ENCODE peak calls at places on chromosomes 16 and 17, in seven cellular contexts. One of them, this sample, is unnamed.

GRCh38 chr16:72013389-72013788 is 4.8 kb downstream of the DHODH start:
- DNase-seq in K562: peak
- DNase-seq in H1: no peak
- DNase-seq in HCT116: no peak
- DNase-seq in SK-N-SH: no peak
- DNase-seq in GM12878: no peak
- DNase-seq in HepG2: no peak
- DNase-seq in this sample: no peak

GRCh38 chr17:5557485-5557884 is 26.8 kb downstream of the NLRP1 start:
- DNase-seq in GM12878: no peak
- DNase-seq in SK-N-SH: no peak
- DNase-seq in K562: no peak
- DNase-seq in HepG2: no peak
- DNase-seq in H1: no peak
- DNase-seq in HCT116: no peak
- DNase-seq in this sample: no peak

GRCh38 chr17:56478836-56479447 is 114.6 kb upstream of the NOG start:
- DNase-seq in HCT116: peak
- DNase-seq in K562: peak
- DNase-seq in H1: no peak
- DNase-seq in HepG2: peak
- DNase-seq in SK-N-SH: peak
- DNase-seq in GM12878: no peak
- DNase-seq in this sample: peak

GRCh38 chr17:40672654-40673053 is 7.7 kb upstream of the KRT222 start:
- DNase-seq in HCT116: no peak
- DNase-seq in GM12878: no peak
- DNase-seq in K562: no peak
- DNase-seq in HepG2: no peak
- DNase-seq in SK-N-SH: no peak
- DNase-seq in H1: no peak
- DNase-seq in this sample: no peak

GRCh38 chr17:17661834-17662233 is 19.4 kb upstream of the RAI1 start:
- DNase-seq in GM12878: no peak
- DNase-seq in HepG2: no peak
- DNase-seq in K562: no peak
- DNase-seq in HCT116: no peak
- DNase-seq in SK-N-SH: peak
- DNase-seq in H1: no peak
- DNase-seq in this sample: no peak

GRCh38 chr16:383326-384020 is 1.7 kb upstream of the PGAP6 start:
- DNase-seq in HCT116: peak
- DNase-seq in HepG2: no peak
- DNase-seq in K562: no peak
- DNase-seq in H1: peak
- DNase-seq in GM12878: peak
- DNase-seq in SK-N-SH: no peak
- DNase-seq in this sample: peak

GRCh38 chr17:27939489-27940465 is 46.6 kb upstream of the LYRM9 start:
- DNase-seq in HepG2: no peak
- DNase-seq in H1: no peak
- DNase-seq in HCT116: no peak
- DNase-seq in K562: no peak
- DNase-seq in GM12878: no peak
- DNase-seq in SK-N-SH: no peak
- DNase-seq in this sample: no peak

GRCh38 chr16:87687571-87687910 is 78.2 kb downstream of the KLHDC4 start:
- DNase-seq in HepG2: no peak
- DNase-seq in HCT116: no peak
- DNase-seq in GM12878: no peak
- DNase-seq in SK-N-SH: no peak
- DNase-seq in H1: no peak
- DNase-seq in K562: no peak
- DNase-seq in this sample: no peak

GRCh38 chr17:65901394-65901793 is 290.5 kb downstream of the CEP112 start:
- DNase-seq in HCT116: no peak
- DNase-seq in K562: no peak
- DNase-seq in SK-N-SH: peak
- DNase-seq in HepG2: no peak
- DNase-seq in GM12878: no peak
- DNase-seq in H1: no peak
- DNase-seq in this sample: no peak

GRCh38 chr17:80565347-80566053 is 20.9 kb downstream of the RPTOR start:
- DNase-seq in H1: peak
- DNase-seq in HepG2: no peak
- DNase-seq in HCT116: no peak
- DNase-seq in GM12878: no peak
- DNase-seq in SK-N-SH: no peak
- DNase-seq in K562: no peak
- DNase-seq in this sample: no peak

GRCh38 chr16:66844342-66845079 is at the start of gene CA7:
- DNase-seq in GM12878: no peak
- DNase-seq in SK-N-SH: peak
- DNase-seq in K562: peak
- DNase-seq in HCT116: no peak
- DNase-seq in H1: peak
- DNase-seq in HepG2: no peak
- DNase-seq in this sample: no peak

GRCh38 chr17:66044083-66044482 is 147.8 kb downstream of the CEP112 start:
- DNase-seq in H1: no peak
- DNase-seq in K562: no peak
- DNase-seq in SK-N-SH: no peak
- DNase-seq in HCT116: no peak
- DNase-seq in GM12878: no peak
- DNase-seq in HepG2: no peak
- DNase-seq in this sample: no peak

GRCh38 chr16:30002614-30003346 is 6.7 kb downstream of the INO80E start:
- DNase-seq in SK-N-SH: no peak
- DNase-seq in HepG2: no peak
- DNase-seq in HCT116: no peak
- DNase-seq in GM12878: no peak
- DNase-seq in K562: no peak
- DNase-seq in H1: no peak
- DNase-seq in this sample: no peak

GRCh38 chr17:31134526-31134925 is 39.7 kb downstream of the NF1 start:
- DNase-seq in K562: no peak
- DNase-seq in HepG2: no peak
- DNase-seq in H1: no peak
- DNase-seq in SK-N-SH: no peak
- DNase-seq in GM12878: no peak
- DNase-seq in HCT116: no peak
- DNase-seq in this sample: no peak

GRCh38 chr16:89360760-89361435 is 129.5 kb downstream of the ANKRD11 start:
- DNase-seq in H1: no peak
- DNase-seq in SK-N-SH: no peak
- DNase-seq in HepG2: no peak
- DNase-seq in K562: no peak
- DNase-seq in HCT116: no peak
- DNase-seq in GM12878: peak
- DNase-seq in this sample: no peak

GRCh38 chr17:17412331-17412730 is 64.5 kb upstream of the MED9 start:
- DNase-seq in H1: no peak
- DNase-seq in HepG2: no peak
- DNase-seq in SK-N-SH: no peak
- DNase-seq in K562: no peak
- DNase-seq in HCT116: no peak
- DNase-seq in GM12878: no peak
- DNase-seq in this sample: no peak

GRCh38 chr16:55728797-55729196 is 73.0 kb downstream of the SLC6A2 start:
- DNase-seq in HCT116: no peak
- DNase-seq in GM12878: no peak
- DNase-seq in SK-N-SH: no peak
- DNase-seq in K562: no peak
- DNase-seq in H1: no peak
- DNase-seq in HepG2: no peak
- DNase-seq in this sample: no peak

GRCh38 chr16:57826706-57827625 is 24.7 kb upstream of the KIFC3 start:
- DNase-seq in HepG2: peak
- DNase-seq in K562: no peak
- DNase-seq in GM12878: no peak
- DNase-seq in SK-N-SH: no peak
- DNase-seq in HCT116: no peak
- DNase-seq in H1: no peak
- DNase-seq in this sample: no peak

GRCh38 chr17:38685485-38685884 is 10.7 kb upstream of the EPOP start:
- DNase-seq in K562: no peak
- DNase-seq in HCT116: no peak
- DNase-seq in H1: no peak
- DNase-seq in GM12878: no peak
- DNase-seq in SK-N-SH: no peak
- DNase-seq in HepG2: no peak
- DNase-seq in this sample: no peak
- TF ChIP-seq JUND in K562: no peak
- TF ChIP-seq JUND in HCT116: no peak
- TF ChIP-seq JUND in H1: no peak
- TF ChIP-seq JUND in GM12878: no peak
- TF ChIP-seq JUND in SK-N-SH: no peak
- TF ChIP-seq JUND in HepG2: no peak
- TF ChIP-seq JUND in this sample: no peak

DNA sequence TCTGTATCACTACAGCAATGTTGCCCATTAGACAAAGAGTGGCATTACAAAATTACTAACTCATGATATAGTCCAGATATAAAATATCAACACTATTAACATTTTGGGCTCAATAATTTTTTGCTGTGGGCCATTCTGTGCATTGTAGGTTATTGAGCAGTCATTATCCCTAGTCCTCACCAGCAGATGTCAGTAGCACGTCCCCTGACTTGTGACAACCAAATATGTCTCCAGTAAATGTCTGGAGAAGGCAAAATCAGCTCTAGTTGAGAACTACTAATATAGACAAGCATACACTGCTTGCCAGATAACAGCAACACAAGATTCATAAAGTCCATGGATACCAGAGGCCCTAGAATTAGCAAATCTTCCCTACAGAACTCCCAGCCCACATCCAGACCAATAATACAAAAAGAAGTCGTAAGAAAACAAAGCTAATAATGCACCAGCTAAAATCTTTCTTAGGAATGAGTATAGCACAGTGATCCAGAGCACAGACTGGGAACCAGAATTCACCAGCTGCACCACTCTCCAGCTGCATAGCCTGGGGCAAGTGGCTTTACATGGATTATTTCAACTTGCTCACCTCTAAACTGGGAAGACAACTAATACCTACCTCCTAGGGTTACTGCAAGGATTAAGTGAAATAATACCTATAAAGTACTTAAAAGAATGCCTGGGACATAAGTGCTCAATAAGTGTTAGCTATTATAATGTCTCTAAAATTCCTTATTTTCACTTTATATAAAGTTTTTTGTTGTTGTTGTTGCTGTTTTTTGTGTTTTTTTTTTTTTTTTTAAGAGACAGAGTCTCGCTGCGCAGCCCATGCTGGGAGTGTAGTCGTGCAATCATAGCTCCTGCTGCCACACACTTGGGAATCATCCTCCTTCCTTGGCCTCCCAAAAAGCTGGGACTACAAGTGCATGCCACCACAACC is 23.7 kb downstream of the HELZ start:
- DNase-seq in HepG2: peak
- DNase-seq in GM12878: no peak
- DNase-seq in K562: peak
- DNase-seq in SK-N-SH: peak
- DNase-seq in H1: no peak
- DNase-seq in HCT116: peak
- DNase-seq in this sample: peak
- TF ChIP-seq JUND in HepG2: no peak
- TF ChIP-seq JUND in GM12878: no peak
- TF ChIP-seq JUND in K562: no peak
- TF ChIP-seq JUND in SK-N-SH: no peak
- TF ChIP-seq JUND in H1: no peak
- TF ChIP-seq JUND in HCT116: no peak
- TF ChIP-seq JUND in this sample: no peak

GRCh38 chr16:69712914-69713581 is 13.3 kb downstream of the NQO1 start:
- DNase-seq in K562: no peak
- DNase-seq in HCT116: no peak
- DNase-seq in HepG2: no peak
- DNase-seq in H1: peak
- DNase-seq in GM12878: no peak
- DNase-seq in SK-N-SH: no peak
- DNase-seq in this sample: peak

GRCh38 chr16:69709456-69710084 is 16.8 kb downstream of the NQO1 start:
- DNase-seq in H1: peak
- DNase-seq in K562: peak
- DNase-seq in GM12878: peak
- DNase-seq in HepG2: peak
- DNase-seq in HCT116: peak
- DNase-seq in SK-N-SH: peak
- DNase-seq in this sample: peak

GRCh38 chr16:69712277-69712676 is 14.1 kb downstream of the NQO1 start:
- DNase-seq in HepG2: no peak
- DNase-seq in SK-N-SH: no peak
- DNase-seq in HCT116: no peak
- DNase-seq in K562: no peak
- DNase-seq in GM12878: no peak
- DNase-seq in H1: peak
- DNase-seq in this sample: no peak

GRCh38 chr16:69707920-69708683 is 18.3 kb downstream of the NQO1 start:
- DNase-seq in K562: no peak
- DNase-seq in H1: peak
- DNase-seq in HepG2: no peak
- DNase-seq in HCT116: no peak
- DNase-seq in SK-N-SH: no peak
- DNase-seq in GM12878: no peak
- DNase-seq in this sample: no peak

GRCh38 chr16:69711115-69711740 is 15.1 kb downstream of the NQO1 start:
- DNase-seq in H1: peak
- DNase-seq in GM12878: no peak
- DNase-seq in HepG2: no peak
- DNase-seq in HCT116: peak
- DNase-seq in SK-N-SH: no peak
- DNase-seq in K562: no peak
- DNase-seq in this sample: no peak
- TF ChIP-seq JUND in H1: no peak
- TF ChIP-seq JUND in GM12878: no peak
- TF ChIP-seq JUND in HepG2: no peak
- TF ChIP-seq JUND in HCT116: peak
- TF ChIP-seq JUND in SK-N-SH: no peak
- TF ChIP-seq JUND in K562: no peak
- TF ChIP-seq JUND in this sample: no peak

DNA sequence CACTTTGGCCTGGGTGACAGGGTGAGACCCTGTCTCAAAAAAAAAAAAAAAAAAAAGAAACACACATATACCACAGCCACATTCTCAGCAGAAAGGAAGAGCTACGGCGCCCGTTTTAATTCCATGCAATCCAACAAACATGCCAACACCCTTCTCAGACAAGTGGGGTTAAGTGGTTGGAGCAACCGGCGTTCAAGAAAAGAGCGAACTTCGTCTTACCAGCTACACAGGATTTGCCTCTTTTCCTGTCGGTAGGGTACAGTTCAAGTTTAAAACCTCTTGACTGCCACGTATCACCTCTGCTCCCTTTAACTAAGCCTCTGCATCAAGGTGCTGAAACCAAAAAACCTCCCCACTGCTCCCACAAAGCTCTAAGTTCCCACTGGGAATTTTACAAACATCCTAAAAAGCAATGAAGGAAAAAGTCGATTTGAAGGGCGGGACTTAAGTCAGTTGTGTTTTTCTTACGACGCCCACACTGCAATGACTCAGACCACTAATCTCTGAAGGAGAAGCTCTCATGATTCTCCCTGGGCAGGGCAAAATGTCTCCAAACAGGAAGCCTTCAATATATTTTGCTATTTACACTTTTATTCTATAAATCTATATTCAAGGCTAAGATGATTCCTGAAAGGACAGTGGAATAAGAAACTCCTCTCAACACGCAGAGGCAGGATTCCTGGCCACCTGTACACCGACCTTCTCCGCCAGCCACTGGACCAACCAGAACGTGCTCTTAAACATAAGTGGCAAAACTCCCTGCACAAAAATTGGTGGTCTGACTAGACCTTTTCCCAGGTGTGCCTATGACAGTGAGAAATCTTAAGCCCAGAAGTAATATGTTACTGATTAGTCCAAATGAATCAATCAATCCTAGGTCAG is 18.8 kb downstream of the SRP68 start:
- DNase-seq in GM12878: no peak
- DNase-seq in SK-N-SH: no peak
- DNase-seq in H1: no peak
- DNase-seq in HepG2: no peak
- DNase-seq in K562: no peak
- DNase-seq in HCT116: peak
- DNase-seq in this sample: no peak
- TF ChIP-seq JUND in GM12878: no peak
- TF ChIP-seq JUND in SK-N-SH: no peak
- TF ChIP-seq JUND in H1: no peak
- TF ChIP-seq JUND in HepG2: no peak
- TF ChIP-seq JUND in K562: peak
- TF ChIP-seq JUND in HCT116: peak
- TF ChIP-seq JUND in this sample: no peak

This sample was measured in T47D.